ENCODE peak calls at places on chromosome 12, in four cellular contexts. One of them, this sample, is unnamed.

GRCh38 chr12:47612953-47613352 is 92.9 kb downstream of the RPAP3 start:
- DNase-seq in NCI-H2171 treated with DMSO at 0.1 percent for 48 hours: no peak
- DNase-seq in pancreas: no peak
- DNase-seq in ACHN: no peak
- DNase-seq in this sample: no peak

GRCh38 chr12:22687677-22688076 is 62.7 kb downstream of the ETNK1 start:
- DNase-seq in NCI-H2171 treated with DMSO at 0.1 percent for 48 hours: no peak
- DNase-seq in pancreas: no peak
- DNase-seq in ACHN: no peak
- DNase-seq in this sample: no peak

GRCh38 chr12:52980773-52981423 is 25.4 kb upstream of the EIF4B start:
- DNase-seq in NCI-H2171 treated with DMSO at 0.1 percent for 48 hours: peak
- DNase-seq in pancreas: peak
- DNase-seq in ACHN: peak
- DNase-seq in this sample: peak

GRCh38 chr12:131862084-131862441 is 32.4 kb upstream of the ULK1 start:
- DNase-seq in NCI-H2171 treated with DMSO at 0.1 percent for 48 hours: no peak
- DNase-seq in pancreas: no peak
- DNase-seq in ACHN: no peak
- DNase-seq in this sample: no peak

GRCh38 chr12:70875628-70876027 is 44.9 kb downstream of the PTPRR start:
- DNase-seq in NCI-H2171 treated with DMSO at 0.1 percent for 48 hours: no peak
- DNase-seq in pancreas: no peak
- DNase-seq in ACHN: no peak
- DNase-seq in this sample: no peak

GRCh38 chr12:118436986-118437385 is 60.6 kb downstream of the SUDS3 start:
- DNase-seq in NCI-H2171 treated with DMSO at 0.1 percent for 48 hours: no peak
- DNase-seq in pancreas: no peak
- DNase-seq in ACHN: no peak
- DNase-seq in this sample: no peak

GRCh38 chr12:120901818-120902217 is 2.3 kb downstream of the SPPL3 start:
- DNase-seq in NCI-H2171 treated with DMSO at 0.1 percent for 48 hours: no peak
- DNase-seq in pancreas: no peak
- DNase-seq in ACHN: no peak
- DNase-seq in this sample: no peak

GRCh38 chr12:130418261-130418660 is 80.6 kb downstream of the PIWIL1 start:
- DNase-seq in NCI-H2171 treated with DMSO at 0.1 percent for 48 hours: no peak
- DNase-seq in pancreas: no peak
- DNase-seq in ACHN: no peak
- DNase-seq in this sample: no peak

GRCh38 chr12:19895609-19896008 is 456.3 kb downstream of the AEBP2 start:
- DNase-seq in NCI-H2171 treated with DMSO at 0.1 percent for 48 hours: no peak
- DNase-seq in pancreas: no peak
- DNase-seq in ACHN: no peak
- DNase-seq in this sample: no peak

GRCh38 chr12:32444895-32445294 is 45.5 kb downstream of the FGD4 start:
- DNase-seq in NCI-H2171 treated with DMSO at 0.1 percent for 48 hours: peak
- DNase-seq in pancreas: peak
- DNase-seq in ACHN: peak
- DNase-seq in this sample: peak

This sample was measured in NCI-H1694 treated with DMSO at 0.1 percent for 48 hours.